ENCODE peak calls at places on chromosomes 4 and X, in eight cellular contexts. Y, R, N, E, I, W, Q and H are unnamed samples.

GRCh38 chrX:40660381-40660780 is 13.0 kb upstream of the CXorf38 start:
- DNase-seq in W (no peak), E (no peak), R (no peak), Y (no peak), N (no peak), I (no peak), Q (no peak), H (no peak)

GRCh38 chrX:46683023-46683422 is 75.9 kb downstream of the SLC9A7 start:
- DNase-seq in Q (no peak), N (no peak), R (no peak), Y (no peak), E (no peak), W (peak), I (no peak), H (peak)

GRCh38 chrX:64739792-64740378 is 236.4 kb downstream of the ZC4H2 start:
- DNase-seq in Q (peak), E (no peak), R (no peak), N (no peak), I (no peak), W (no peak), Y (no peak), H (no peak)

GRCh38 chr4:173642509-173642908 is 112.5 kb upstream of the HAND2 start:
- DNase-seq in E (no peak), I (no peak), R (no peak), N (no peak), W (no peak), Y (no peak), Q (no peak), H (no peak)

GRCh38 chrX:135384161-135384836 is 37.4 kb upstream of the SMIM10L2A start:
- DNase-seq in E (no peak), R (no peak), Q (no peak), N (no peak), W (no peak), Y (no peak), I (no peak), H (no peak)

GRCh38 chr4:121216438-121216837 is 52.3 kb upstream of the TNIP3 start:
- DNase-seq in R (no peak), Q (no peak), E (no peak), I (no peak), Y (no peak), N (no peak), W (no peak), H (no peak)

GRCh38 chr4:47478799-47479198 is 6.3 kb upstream of the ATP10D start:
- DNase-seq in N (no peak), W (no peak), Y (no peak), R (no peak), I (no peak), Q (no peak), E (no peak), H (no peak)

GRCh38 chr4:182789588-182789987 is 127.6 kb downstream of the DCTD start:
- DNase-seq in N (no peak), W (no peak), Q (no peak), I (no peak), R (no peak), Y (no peak), E (no peak), H (no peak)

GRCh38 chr4:3290889-3291321 is 1.9 kb upstream of the RGS12 start:
- DNase-seq in I (no peak), N (no peak), R (no peak), W (no peak), Y (no peak), Q (no peak), E (no peak), H (no peak)

GRCh38 chr4:110124721-110125120 is 73.7 kb downstream of the ELOVL6 start:
- DNase-seq in R (no peak), N (no peak), W (peak), I (no peak), E (no peak), Q (no peak), Y (no peak), H (peak)

GRCh38 chrX:34146906-34147305 is 14.8 kb upstream of the FAM47A start:
- DNase-seq in R (no peak), I (no peak), Q (no peak), E (no peak), N (no peak), W (no peak), Y (no peak), H (no peak)

GRCh38 chr4:144115519-144115918 is 25.0 kb downstream of the GYPA start:
- DNase-seq in R (no peak), I (no peak), Q (no peak), Y (no peak), E (no peak), N (no peak), W (no peak), H (peak)
- H3K4me3 ChIP-seq in R (no peak), I (no peak), Q (no peak), Y (no peak), E (no peak), N (no peak), W (no peak), H (no peak)

DNA sequence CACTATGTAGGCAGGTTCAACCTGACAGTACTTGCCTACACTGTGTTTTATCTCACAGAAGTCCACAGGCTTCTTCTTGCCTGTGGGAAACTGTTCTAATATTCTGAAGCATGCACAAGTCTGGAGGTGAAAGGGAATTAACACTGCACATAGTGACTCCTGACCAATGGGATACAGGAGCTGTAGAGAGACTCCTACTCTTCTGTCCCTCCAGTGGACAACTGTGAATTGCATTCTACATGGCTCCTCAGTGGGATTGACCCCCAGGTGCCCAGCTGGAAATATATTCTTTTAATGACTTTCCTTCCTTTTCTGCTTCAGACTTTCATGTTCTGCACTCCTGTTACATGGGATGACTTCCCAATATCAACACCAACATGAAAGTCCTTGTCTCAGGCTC is 8.2 kb upstream of the YIPF6 start:
- DNase-seq in Q (no peak), W (no peak), N (no peak), E (no peak), I (no peak), R (no peak), Y (no peak), H (peak)
- TF ChIP-seq CTCF in Q (no peak), W (peak), N (peak), E (peak), I (peak), R (no peak), Y (peak), H (peak)

GRCh38 chrX:101799387-101799786 is 132.4 kb downstream of the ZMAT1 start:
- DNase-seq in Y (peak), I (peak), N (peak), E (peak), R (peak), W (peak), Q (peak), H (peak)
- H3K4me3 ChIP-seq in Y (no peak), I (no peak), N (peak), E (peak), R (no peak), W (peak), Q (no peak), H (peak)

GRCh38 chr4:2087170-2087569 is 28.0 kb downstream of the NAT8L start:
- DNase-seq in Q (no peak), N (no peak), Y (no peak), R (no peak), I (no peak), E (no peak), W (no peak), H (no peak)
- TF ChIP-seq CTCF in Q (no peak), N (no peak), Y (peak), R (no peak), I (no peak), E (no peak), W (peak), H (no peak)

DNA sequence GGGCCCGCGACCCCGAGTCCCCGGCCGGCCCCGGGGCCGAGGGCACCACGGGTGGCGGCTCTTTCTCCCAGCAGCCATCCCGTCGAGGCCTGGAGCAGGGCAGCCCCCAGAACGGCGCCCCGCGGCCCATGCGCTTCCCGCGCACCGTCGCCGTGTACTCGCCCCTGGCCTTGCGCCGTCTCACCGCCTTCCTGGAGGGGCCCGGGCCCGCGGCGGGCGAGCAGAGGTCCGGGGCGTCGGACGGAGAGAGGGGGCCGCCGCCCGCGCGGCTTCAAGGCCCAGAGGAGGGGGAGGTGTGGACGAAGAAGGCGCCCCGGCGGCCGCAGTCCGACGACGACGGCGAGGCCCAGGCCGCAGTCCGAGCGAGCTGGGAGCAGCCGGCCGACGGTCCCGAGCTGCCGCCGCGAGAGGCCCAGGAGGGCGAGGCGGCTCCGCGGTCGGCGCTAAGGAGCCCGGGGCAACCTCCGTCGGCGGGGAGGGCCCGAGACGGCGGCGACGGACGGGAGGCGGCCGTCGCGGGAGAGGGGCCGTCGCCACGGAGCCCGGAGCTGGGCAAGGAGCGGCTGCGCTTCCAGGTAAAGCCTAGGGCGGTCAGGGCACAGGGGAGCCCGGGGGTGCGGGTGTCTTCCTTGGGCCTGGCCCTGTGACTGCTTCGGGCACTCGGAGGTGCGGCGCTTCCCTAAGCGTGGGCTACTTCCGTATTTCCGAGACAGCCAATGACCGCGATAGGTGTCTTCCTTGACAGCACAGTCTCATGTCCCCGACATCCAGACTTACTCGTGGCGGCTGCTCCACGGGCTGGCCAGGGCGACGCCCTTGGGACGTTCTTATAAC is 845 bp downstream of the ZAR1 start:
- DNase-seq in Q (no peak), W (no peak), N (peak), E (peak), I (no peak), R (no peak), Y (no peak), H (no peak)
- H3K4me3 ChIP-seq in Q (no peak), W (no peak), N (peak), E (peak), I (no peak), R (no peak), Y (no peak), H (no peak)

GRCh38 chrX:56503941-56504673 is 59.3 kb upstream of the UBQLN2 start:
- DNase-seq in I (peak), W (no peak), Q (no peak), R (no peak), N (no peak), E (no peak), Y (no peak), H (no peak)
- TF ChIP-seq CTCF in I (no peak), W (no peak), Q (no peak), R (no peak), N (no peak), E (no peak), Y (no peak), H (no peak)

DNA sequence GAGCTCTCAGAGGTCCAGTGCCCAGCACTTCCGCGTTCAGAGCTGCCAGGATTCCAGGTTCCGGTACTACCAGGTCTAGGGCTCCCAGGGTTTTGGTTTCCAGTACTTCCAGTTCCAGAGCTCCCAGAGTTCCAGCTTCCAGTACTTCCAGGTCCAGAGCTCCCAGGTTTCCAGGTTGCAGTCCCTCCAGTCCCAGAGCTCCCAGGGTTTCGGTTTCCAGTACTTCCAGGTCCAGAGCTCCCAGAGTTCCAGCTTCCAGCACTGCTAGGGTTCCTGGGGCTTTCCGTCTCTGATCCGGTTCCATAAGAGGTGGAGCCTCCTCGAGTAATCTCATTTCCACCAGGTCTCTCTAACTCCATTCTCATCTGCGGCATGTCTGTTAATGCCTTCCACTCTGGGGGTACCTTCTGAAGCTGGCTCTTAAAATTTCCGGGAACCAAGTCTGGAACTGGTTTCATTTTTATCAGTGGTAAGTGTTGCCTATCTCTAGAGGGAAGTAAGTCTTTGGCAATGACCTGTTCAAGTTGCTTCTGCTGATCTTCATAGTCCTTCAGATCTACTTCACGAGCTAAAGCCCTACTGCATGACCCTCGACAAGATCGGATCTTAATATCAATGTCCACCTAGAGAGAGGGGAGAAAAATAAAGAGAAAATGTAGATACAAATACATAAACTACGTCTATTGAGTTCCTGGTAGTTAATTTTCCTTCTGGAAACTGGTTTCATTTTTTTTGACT is 4.1 kb downstream of the FGA start:
- DNase-seq in Q (no peak), I (no peak), N (no peak), Y (no peak), E (no peak), W (no peak), R (no peak), H (no peak)
- H3K4me3 ChIP-seq in Q (no peak), I (no peak), N (no peak), Y (no peak), E (no peak), W (no peak), R (no peak), H (no peak)

GRCh38 chrX:133045986-133046385 is 50.9 kb downstream of the USP26 start:
- DNase-seq in R (no peak), E (no peak), W (peak), N (no peak), Y (no peak), Q (no peak), I (peak), H (no peak)
- TF ChIP-seq CTCF in R (no peak), E (no peak), W (no peak), N (no peak), Y (peak), Q (no peak), I (peak), H (no peak)

GRCh38 chr4:93983133-93983532 is 154.6 kb downstream of the ATOH1 start:
- DNase-seq in R (no peak), Y (no peak), N (no peak), Q (no peak), W (no peak), I (no peak), E (no peak), H (peak)
- H3K4me3 ChIP-seq in R (no peak), Y (no peak), N (no peak), Q (no peak), W (no peak), I (no peak), E (no peak), H (no peak)